ENCODE peak calls at places on chromosome 12, in seven cellular contexts. C is activated effector memory CD4-positive, alpha-beta T cell treated with Interleukin-2 at 50 U/mL for 16 hours; K is C1 segment of cervical spinal cord; J is iris pigment epithelial cell; H is left ventricle myocardium inferior; I is CD8-positive, alpha-beta T cell; R is mucosa of gallbladder. T is an unnamed sample.

GRCh38 chr12:88833641-88834116 is 253.4 kb upstream of the KITLG start:
- DNase-seq in H (no peak), R (no peak), I (no peak), K (no peak), J (peak), C (no peak), T (no peak)

GRCh38 chr12:93229494-93230310 is 148.0 kb upstream of the NUDT4 start:
- DNase-seq in I (no peak), C (no peak), H (no peak), K (no peak), R (no peak), J (peak), T (no peak)

GRCh38 chr12:129296636-129297035 is 443.4 kb downstream of the GLT1D1 start:
- DNase-seq in K (no peak), J (no peak), R (no peak), I (no peak), C (no peak), H (no peak), T (no peak)

GRCh38 chr12:16603916-16604575 is 1.9 kb downstream of the LMO3 start:
- DNase-seq in H (no peak), I (no peak), J (no peak), C (no peak), R (no peak), K (no peak), T (no peak)

GRCh38 chr12:22880331-22880730 is 255.4 kb downstream of the ETNK1 start:
- DNase-seq in I (no peak), K (no peak), C (no peak), R (no peak), H (no peak), J (no peak), T (no peak)

GRCh38 chr12:92596388-92596787 is 106.4 kb upstream of the PLEKHG7 start:
- DNase-seq in K (no peak), C (no peak), H (no peak), R (no peak), J (peak), I (no peak), T (no peak)

GRCh38 chr12:1916396-1917171 is 1.9 kb downstream of the CACNA2D4 start:
- DNase-seq in K (no peak), C (no peak), R (no peak), H (peak), I (peak), J (no peak), T (no peak)

GRCh38 chr12:48997719-48998496 is 1.3 kb downstream of the DDN start:
- DNase-seq in C (no peak), J (no peak), I (no peak), H (no peak), K (no peak), R (no peak), T (peak)

GRCh38 chr12:26734510-26735248 is 98.3 kb downstream of the ITPR2 start:
- DNase-seq in H (no peak), R (no peak), C (no peak), K (no peak), J (no peak), I (no peak), T (no peak)

GRCh38 chr12:71019282-71019831 is 98.8 kb upstream of the PTPRR start:
- DNase-seq in R (no peak), C (no peak), H (no peak), I (no peak), J (no peak), K (no peak), T (no peak)

GRCh38 chr12:69396041-69396440 is 36.5 kb downstream of the YEATS4 start:
- DNase-seq in I (no peak), J (peak), R (no peak), H (no peak), C (no peak), K (no peak), T (no peak)

T was measured in left colon.